ENCODE peak calls at places on chromosomes 2 and 18, in four cellular contexts. X is mesendoderm, L is IMR-90, J is H9. H is an unnamed sample.

GRCh38 chr2:71892896-71893295 is 254.8 kb downstream of the CYP26B1 start:
- DNase-seq in L (no peak), X (no peak), J (no peak), H (no peak)

GRCh38 chr18:3037423-3037915 is 24.5 kb upstream of the LPIN2 start:
- DNase-seq in X (peak), J (no peak), L (peak), H (peak)

GRCh38 chr2:79757526-79757925 is 244.7 kb downstream of the CTNNA2 start:
- DNase-seq in J (no peak), L (no peak), X (no peak), H (no peak)

GRCh38 chr2:201149064-201149820 is 33.3 kb downstream of the CFLAR start:
- DNase-seq in X (peak), J (no peak), L (peak), H (peak)

GRCh38 chr2:43327119-43327518 is 100.7 kb upstream of the ZFP36L2 start:
- DNase-seq in J (no peak), L (no peak), X (no peak), H (no peak)

GRCh38 chr2:205361272-205361671 is 321.0 kb upstream of the NRP2 start:
- DNase-seq in J (no peak), L (no peak), X (no peak), H (peak)

GRCh38 chr2:71528749-71529148 is 75.4 kb downstream of the DYSF start:
- DNase-seq in X (no peak), L (no peak), J (no peak), H (no peak)

GRCh38 chr2:151857650-151858049 is 29.4 kb upstream of the ARL5A start:
- DNase-seq in J (no peak), L (no peak), X (no peak), H (no peak)

GRCh38 chr18:11005528-11005927 is 143.8 kb downstream of the PIEZO2 start:
- DNase-seq in L (peak), J (no peak), X (peak), H (peak)

GRCh38 chr18:77676901-77677300 is 427.3 kb downstream of the GALR1 start:
- DNase-seq in L (no peak), J (peak), X (peak), H (no peak)

GRCh38 chr2:37833420-37833819 is 91.7 kb upstream of the RMDN2 start:
- DNase-seq in J (no peak), L (no peak), X (no peak), H (no peak)

GRCh38 chr18:2846241-2846637 is 567 bp upstream of the EMILIN2 start:
- DNase-seq in L (peak), J (no peak), X (peak), H (peak)

GRCh38 chr18:24031318-24031717 is 16.8 kb downstream of the TTC39C start:
- DNase-seq in J (no peak), L (no peak), X (no peak), H (no peak)

GRCh38 chr2:241804326-241805276 is 4.4 kb upstream of the NEU4 start:
- DNase-seq in L (no peak), J (peak), X (peak), H (no peak)

GRCh38 chr2:196442211-196442610 is 197.3 kb upstream of the CCDC150 start:
- DNase-seq in L (peak), J (no peak), X (no peak), H (peak)

GRCh38 chr2:217849576-217849975 is 153.2 kb downstream of the TNS1 start:
- DNase-seq in J (no peak), L (no peak), X (no peak), H (no peak)

GRCh38 chr2:176461098-176461497 is 191.9 kb downstream of the MTX2 start:
- DNase-seq in L (peak), J (no peak), X (peak), H (no peak)

GRCh38 chr18:46070232-46070631 is 1.8 kb downstream of the PSTPIP2 start:
- DNase-seq in X (no peak), L (no peak), J (no peak), H (peak)

GRCh38 chr2:235711527-235711926 is 217.7 kb downstream of the AGAP1 start:
- DNase-seq in J (no peak), L (no peak), X (no peak), H (no peak)

GRCh38 chr18:9804517-9805104 is 81.2 kb upstream of the TXNDC2 start:
- DNase-seq in X (no peak), J (no peak), L (no peak), H (no peak)

GRCh38 chr18:902179-902718 is 2.4 kb upstream of the ADCYAP1 start:
- DNase-seq in L (no peak), J (no peak), X (peak), H (no peak)

GRCh38 chr2:112879491-112880041 is 31.4 kb upstream of the IL37 start:
- DNase-seq in X (no peak), J (no peak), L (no peak), H (no peak)

GRCh38 chr2:15170068-15170775 is 390.9 kb downstream of the NBAS start:
- DNase-seq in L (no peak), X (peak), J (peak), H (peak)

GRCh38 chr2:27765621-27766286 is 5.8 kb upstream of the MRPL33 start:
- DNase-seq in L (no peak), X (no peak), J (no peak), H (peak)

GRCh38 chr18:50775207-50775606 is 44.6 kb downstream of the MRO start:
- DNase-seq in J (peak), X (no peak), L (no peak), H (peak)

GRCh38 chr2:5290911-5291546 is 401.2 kb upstream of the SOX11 start:
- DNase-seq in J (no peak), L (no peak), X (no peak), H (no peak)

GRCh38 chr2:189662674-189663226 is 1.5 kb downstream of the ASNSD1 start:
- DNase-seq in X (no peak), J (no peak), L (no peak), H (no peak)

DNA sequence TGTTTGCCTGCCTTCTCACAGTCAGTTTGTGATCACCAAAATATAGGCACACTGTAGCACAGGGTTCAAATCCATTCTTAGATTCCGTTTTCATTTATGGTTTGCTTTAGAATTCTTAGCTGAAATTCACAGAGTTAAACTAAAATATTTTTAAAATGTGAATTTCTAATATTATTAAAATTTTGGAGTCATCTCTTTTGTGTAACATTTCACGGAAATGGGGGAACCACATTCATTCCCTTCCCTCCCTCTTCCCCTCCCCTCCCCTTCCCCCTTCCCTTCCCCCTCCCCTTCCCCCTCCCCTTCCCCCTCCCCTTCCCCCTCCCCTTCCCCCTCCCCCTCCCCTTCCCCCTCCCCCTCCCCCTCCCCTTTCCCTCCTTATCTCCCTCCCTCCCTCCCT is 11.4 kb upstream of the LDAH start:
- DNase-seq in J (no peak), L (no peak), X (no peak), H (no peak)
- H3K4ac ChIP-seq in J (no peak), L (no peak), X (no peak), H (no peak)

GRCh38 chr18:25279961-25280360 is 72.0 kb downstream of the ZNF521 start:
- DNase-seq in X (no peak), L (no peak), J (no peak), H (no peak)
- H2AK5ac ChIP-seq in X (no peak), L (peak), J (no peak), H (no peak)

GRCh38 chr2:168233726-168234406 is 13.5 kb downstream of the STK39 start:
- DNase-seq in X (no peak), L (peak), J (no peak), H (no peak)

GRCh38 chr2:168230389-168230788 is 17.0 kb downstream of the STK39 start:
- DNase-seq in J (no peak), L (no peak), X (no peak), H (no peak)

GRCh38 chr2:168233166-168233565 is 14.2 kb downstream of the STK39 start:
- DNase-seq in J (no peak), L (no peak), X (no peak), H (no peak)

GRCh38 chr2:168234407-168235085 is 12.8 kb downstream of the STK39 start:
- DNase-seq in X (no peak), J (no peak), L (peak), H (no peak)

GRCh38 chr2:168231609-168232241 is 15.7 kb downstream of the STK39 start:
- DNase-seq in L (no peak), X (no peak), J (no peak), H (no peak)
- H3K4ac ChIP-seq in L (no peak), X (no peak), J (no peak), H (no peak)

GRCh38 chr2:239745386-239745785 is 279.8 kb downstream of the NDUFA10 start:
- DNase-seq in L (no peak), X (no peak), J (no peak), H (no peak)

GRCh38 chr2:239747274-239747673 is 277.9 kb downstream of the NDUFA10 start:
- DNase-seq in J (no peak), L (no peak), X (no peak), H (no peak)

GRCh38 chr2:239747771-239748170 is 277.4 kb downstream of the NDUFA10 start:
- DNase-seq in X (no peak), L (no peak), J (no peak), H (no peak)

GRCh38 chr2:239745790-239746308 is 279.3 kb downstream of the NDUFA10 start:
- DNase-seq in X (no peak), J (no peak), L (no peak), H (no peak)

GRCh38 chr2:239746847-239747246 is 278.3 kb downstream of the NDUFA10 start:
- DNase-seq in X (no peak), L (no peak), J (no peak), H (no peak)
- H2AK5ac ChIP-seq in X (no peak), L (no peak), J (no peak), H (no peak)

GRCh38 chr2:198188982-198189381 is 384.6 kb downstream of the PLCL1 start:
- DNase-seq in L (no peak), X (peak), J (no peak), H (no peak)
- H3K4ac ChIP-seq in L (no peak), X (no peak), J (no peak), H (no peak)

DNA sequence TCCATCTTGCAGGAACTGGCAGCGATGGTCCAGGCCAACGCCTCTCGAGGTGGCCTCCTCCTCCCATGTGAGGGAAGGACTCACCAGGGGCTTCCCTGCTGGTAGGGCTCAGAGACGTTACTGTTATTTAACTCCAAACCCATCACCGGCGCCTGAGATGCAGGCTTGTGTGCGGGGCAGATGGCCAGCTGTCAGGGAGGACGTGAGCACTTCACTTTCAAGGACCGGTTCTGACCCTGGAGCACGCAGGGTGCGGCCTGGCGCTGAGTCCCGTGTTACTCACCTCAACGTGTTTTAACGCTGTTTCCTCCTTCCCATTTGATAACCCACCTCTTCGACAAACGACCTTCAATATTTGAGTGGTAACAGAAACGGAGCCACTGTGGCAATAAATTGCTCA is 350.2 kb downstream of the ZNF516 start:
- DNase-seq in X (no peak), L (no peak), J (no peak), H (no peak)
- H2AK5ac ChIP-seq in X (no peak), L (no peak), J (no peak), H (no peak)